ENCODE peak calls at places on chromosomes 7 and 10, in four cellular contexts. J is AG10803, H is A549, Q is mammary epithelial cell. N is an unnamed sample.

GRCh38 chr10:11442001-11442773 is 169.3 kb downstream of the USP6NL start:
- DNase-seq in J (no peak), Q (no peak), H (no peak), N (no peak)

GRCh38 chr10:132538790-132539421 is 1.3 kb downstream of the INPP5A start:
- DNase-seq in Q (no peak), H (no peak), J (no peak), N (no peak)

GRCh38 chr7:114140561-114140960 is 221.8 kb upstream of the PPP1R3A start:
- DNase-seq in Q (no peak), J (no peak), H (no peak), N (no peak)

GRCh38 chr10:123391275-123392028 is 237.2 kb downstream of the BUB3 start:
- DNase-seq in H (no peak), Q (no peak), J (no peak), N (no peak)

GRCh38 chr10:34801066-34801738 is 13.9 kb downstream of the PARD3 start:
- DNase-seq in J (no peak), Q (peak), H (no peak), N (no peak)

GRCh38 chr7:7581531-7582179 is 15.0 kb downstream of the MIOS start:
- DNase-seq in J (no peak), H (no peak), Q (no peak), N (no peak)

GRCh38 chr10:27319752-27320561 is 79.4 kb upstream of the ACBD5 start:
- DNase-seq in Q (peak), H (peak), J (peak), N (no peak)

GRCh38 chr7:11021468-11021867 is 47.8 kb downstream of the PHF14 start:
- DNase-seq in J (no peak), H (no peak), Q (no peak), N (no peak)

GRCh38 chr10:123584419-123584775 is 81.8 kb upstream of the GPR26 start:
- DNase-seq in H (no peak), Q (no peak), J (no peak), N (no peak)

GRCh38 chr7:28608766-28609165 is 196.4 kb downstream of the CREB5 start:
- DNase-seq in Q (peak), J (peak), H (no peak), N (no peak)

GRCh38 chr7:45457591-45457990 is 116.6 kb upstream of the ADCY1 start:
- DNase-seq in H (no peak), Q (no peak), J (no peak), N (no peak)

GRCh38 chr10:101766306-101766705 is 9.6 kb downstream of the FGF8 start:
- DNase-seq in J (no peak), Q (no peak), H (no peak), N (no peak)

GRCh38 chr7:36119005-36119711 is 33.9 kb upstream of the EEPD1 start:
- DNase-seq in H (no peak), Q (peak), J (peak), N (peak)

GRCh38 chr7:47819054-47819920 is 129.0 kb downstream of the PKD1L1 start:
- DNase-seq in H (peak), Q (peak), J (peak), N (peak)

GRCh38 chr7:133253522-133253882 is 624 bp downstream of the EXOC4 start:
- DNase-seq in J (peak), H (no peak), Q (peak), N (no peak)

GRCh38 chr7:83921798-83922607 is 272.6 kb downstream of the SEMA3A start:
- DNase-seq in Q (no peak), J (peak), H (no peak), N (peak)

GRCh38 chr10:69418052-69418752 is 1.5 kb upstream of the TACR2 start:
- DNase-seq in H (no peak), J (no peak), Q (no peak), N (no peak)

GRCh38 chr7:139648941-139649425 is 125.5 kb downstream of the CLEC2L start:
- DNase-seq in Q (no peak), J (no peak), H (no peak), N (no peak)

GRCh38 chr7:109076561-109076960 is 506.9 kb downstream of the DNAJB9 start:
- DNase-seq in H (no peak), Q (no peak), J (no peak), N (no peak)

GRCh38 chr10:10973310-10973709 is 44.4 kb upstream of the CELF2 start:
- DNase-seq in J (no peak), H (no peak), Q (no peak), N (no peak)

GRCh38 chr7:43658718-43659548 is 70.4 kb downstream of the COA1 start:
- DNase-seq in J (peak), H (no peak), Q (peak), N (peak)

GRCh38 chr7:65269150-65269856 is 104.4 kb upstream of the ZNF92 start:
- DNase-seq in H (peak), Q (peak), J (no peak), N (no peak)

GRCh38 chr7:85890244-85890811 is 703.5 kb upstream of the SEMA3D start:
- DNase-seq in Q (peak), J (peak), H (peak), N (peak)

GRCh38 chr10:110684800-110685446 is 40.8 kb downstream of the RBM20 start:
- DNase-seq in H (no peak), J (peak), Q (no peak), N (no peak)

GRCh38 chr7:46162582-46162981 is 241.5 kb upstream of the IGFBP3 start:
- DNase-seq in J (no peak), Q (peak), H (no peak), N (no peak)

GRCh38 chr7:151813445-151813844 is 63.5 kb downstream of the PRKAG2 start:
- DNase-seq in Q (no peak), H (no peak), J (no peak), N (no peak)

GRCh38 chr7:2063562-2064360 is 169.0 kb downstream of the MAD1L1 start:
- DNase-seq in H (no peak), Q (peak), J (peak), N (no peak)
- TF ChIP-seq CTCF in H (no peak), Q (no peak), J (peak), N (peak)

GRCh38 chr7:110204527-110204926 is 886.4 kb upstream of the LRRN3 start:
- DNase-seq in H (no peak), J (no peak), Q (peak), N (peak)
- TF ChIP-seq CTCF in H (no peak), J (no peak), Q (peak), N (peak)

GRCh38 chr7:50119815-50120637 is 27.0 kb upstream of the ZPBP start:
- DNase-seq in J (no peak), Q (no peak), H (no peak), N (no peak)
- TF ChIP-seq CTCF in J (no peak), Q (peak), H (no peak), N (no peak)

GRCh38 chr7:105136221-105136620 is 122.2 kb downstream of the KMT2E start:
- DNase-seq in J (peak), H (no peak), Q (no peak), N (peak)

GRCh38 chr7:105137898-105138297 is 123.9 kb downstream of the KMT2E start:
- DNase-seq in H (no peak), Q (no peak), J (no peak), N (no peak)

GRCh38 chr7:105139381-105139780 is 125.4 kb downstream of the KMT2E start:
- DNase-seq in Q (no peak), J (no peak), H (no peak), N (no peak)

DNA sequence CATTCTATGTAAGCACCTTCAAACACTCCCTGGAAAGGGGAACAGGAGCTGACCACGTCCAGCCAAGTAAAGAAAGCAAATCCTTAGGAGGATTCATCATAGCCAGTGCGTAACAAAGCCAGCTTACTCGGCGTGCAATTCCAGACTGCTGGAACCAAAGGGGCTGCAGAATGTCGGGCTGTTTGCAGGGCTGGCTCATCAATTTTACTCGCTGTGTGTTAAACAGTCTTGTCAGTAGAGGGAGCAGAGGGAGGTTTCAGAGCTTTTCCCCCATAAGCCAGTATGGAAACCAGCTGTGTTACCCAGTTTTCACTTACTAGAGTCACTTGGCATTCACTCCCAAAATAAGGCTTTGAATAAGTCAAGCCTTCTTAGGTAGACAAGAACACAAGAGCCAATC is 127.1 kb downstream of the KMT2E start:
- DNase-seq in J (peak), H (peak), Q (no peak), N (peak)
- TF ChIP-seq CTCF in J (peak), H (peak), Q (peak), N (peak)

DNA sequence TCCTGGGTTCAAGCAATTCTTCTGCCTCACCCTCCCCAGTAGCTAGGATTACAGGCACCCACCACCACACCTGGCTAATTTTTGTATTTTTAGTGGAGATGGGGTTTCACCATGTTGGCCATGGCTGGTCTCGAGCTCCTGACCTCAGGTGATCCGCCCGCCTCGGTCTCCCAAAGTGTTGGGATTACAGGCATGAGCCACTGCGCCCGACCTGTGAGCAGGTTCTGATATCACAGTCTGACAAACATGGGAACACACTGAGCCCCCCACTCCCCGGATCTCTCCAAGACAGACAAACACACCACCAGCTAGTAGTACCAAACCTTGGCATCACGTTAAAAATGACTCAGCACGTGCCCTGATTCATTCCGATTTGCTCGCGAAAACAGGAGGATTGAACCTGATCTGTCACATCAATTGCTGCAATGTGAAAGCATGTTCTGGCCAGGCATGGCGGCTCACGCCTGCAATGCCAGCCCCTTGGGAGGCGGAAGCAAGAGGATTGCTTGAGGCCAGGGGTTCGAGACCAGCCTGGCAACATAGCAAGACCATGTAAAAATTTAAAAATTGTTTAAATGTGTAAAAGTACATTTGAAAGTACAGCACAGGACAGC is 106.5 kb downstream of the SMURF1 start:
- DNase-seq in H (no peak), J (no peak), Q (no peak), N (no peak)
- TF ChIP-seq CTCF in H (no peak), J (no peak), Q (no peak), N (no peak)

GRCh38 chr10:30988831-30989458 is 42.7 kb downstream of the ZNF438 start:
- DNase-seq in H (no peak), J (no peak), Q (no peak), N (no peak)
- TF ChIP-seq CTCF in H (no peak), J (no peak), Q (no peak), N (no peak)

DNA sequence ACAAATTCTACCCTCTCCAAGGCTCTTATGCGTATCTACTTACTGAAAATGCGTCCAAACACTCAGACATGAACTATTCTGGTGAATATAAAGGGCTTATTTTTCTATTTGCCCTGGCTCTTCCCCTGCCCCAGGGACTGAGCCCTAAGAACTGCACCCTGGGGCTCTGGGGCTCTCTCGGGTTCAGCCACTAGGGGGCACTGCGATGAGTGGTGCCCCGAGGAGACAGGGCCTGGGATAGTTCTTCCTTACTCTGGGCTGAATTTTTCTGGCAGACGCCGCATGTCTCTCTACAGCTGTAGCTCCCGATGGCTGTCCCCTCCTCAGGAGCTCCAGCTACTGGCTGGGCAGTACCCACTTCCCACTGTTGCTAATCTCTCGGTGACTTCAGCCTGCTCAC is 30.8 kb upstream of the GSDME start:
- DNase-seq in J (no peak), Q (no peak), H (no peak), N (no peak)
- TF ChIP-seq CTCF in J (peak), Q (peak), H (peak), N (peak)

DNA sequence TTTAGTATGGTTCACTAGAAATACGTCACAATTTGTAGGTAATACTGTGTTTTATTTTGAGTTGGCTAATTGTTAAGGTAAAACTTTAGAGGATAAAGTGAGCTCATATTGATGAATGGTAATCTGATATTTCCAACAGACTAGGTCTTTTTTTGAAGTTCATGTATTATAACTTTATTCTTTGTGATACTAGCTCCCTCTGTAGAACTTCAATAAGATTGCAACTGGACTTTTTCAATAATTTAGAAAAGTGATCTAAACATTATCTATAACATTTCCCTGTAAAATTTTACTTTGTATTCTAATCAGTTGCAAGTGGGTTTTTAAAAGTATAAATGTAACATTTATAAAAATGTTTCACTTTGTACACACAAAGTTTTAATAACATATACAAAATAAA is 83.5 kb downstream of the ADK start:
- DNase-seq in H (no peak), Q (no peak), J (peak), N (no peak)
- TF ChIP-seq CTCF in H (peak), Q (peak), J (peak), N (peak)

GRCh38 chr7:147079083-147079482 is 962.5 kb downstream of the CNTNAP2 start:
- DNase-seq in Q (no peak), H (no peak), J (no peak), N (no peak)
- TF ChIP-seq CTCF in Q (no peak), H (no peak), J (no peak), N (no peak)

GRCh38 chr10:37263304-37263703 is 137.9 kb downstream of the ANKRD30A start:
- DNase-seq in Q (no peak), H (no peak), J (no peak), N (no peak)
- TF ChIP-seq CTCF in Q (no peak), H (peak), J (no peak), N (no peak)

N was measured in HFFc6.